ENCODE peak calls at places on chromosomes 5 and 9, in nine cellular contexts. R is kidney, V is endothelial cell, S is T-helper 17 cell, C is BE2C, M is Ammon's horn, Q is H9, N is Calu3, G is ascending aorta. U is an unnamed sample.

GRCh38 chr9:6686396-6686795 is 40.9 kb upstream of the GLDC start:
- DNase-seq in M (peak; percentile 31), V (no peak), R (no peak), Q (no peak), C (no peak), G (no peak), S (no peak), N (no peak), U (peak; percentile 26)

GRCh38 chr5:555058-555623 is 30.9 kb upstream of the SLC9A3 start:
- DNase-seq in Q (no peak), N (peak; percentile 36), G (no peak), S (no peak), R (peak; percentile 75), C (peak; percentile 9), M (no peak), V (no peak), U (no peak)

GRCh38 chr9:96317335-96317980 is 15.5 kb upstream of the HSD17B3 start:
- DNase-seq in Q (peak; percentile 59), G (no peak), V (peak; percentile 56), N (peak; percentile 52), R (no peak), C (peak; percentile 40), M (peak; percentile 79), S (no peak), U (peak; percentile 55)

GRCh38 chr5:38134750-38135330 is 123.5 kb upstream of the EGFLAM start:
- DNase-seq in G (no peak), Q (no peak), N (no peak), V (no peak), R (no peak), M (no peak), C (no peak), S (no peak), U (no peak)

GRCh38 chr5:124873189-124873588 is 126.8 kb upstream of the ZNF608 start:
- DNase-seq in R (no peak), V (no peak), C (no peak), N (no peak), G (no peak), S (no peak), M (no peak), Q (no peak), U (no peak)

GRCh38 chr9:95696701-95697100 is 178.8 kb upstream of the ERCC6L2 start:
- DNase-seq in G (no peak), R (no peak), S (no peak), N (no peak), M (no peak), C (no peak), V (no peak), Q (no peak), U (no peak)

GRCh38 chr5:1101991-1102713 is 9.7 kb downstream of the SLC12A7 start:
- DNase-seq in R (peak; percentile 92), Q (no peak), S (no peak), M (no peak), N (no peak), C (peak; percentile 58), G (no peak), V (no peak), U (no peak)

GRCh38 chr5:10576121-10576789 is 12.4 kb downstream of the ANKRD33B start:
- DNase-seq in V (no peak), C (no peak), G (no peak), M (no peak), N (no peak), Q (no peak), R (no peak), S (no peak), U (no peak)

GRCh38 chr5:8123559-8123958 is 254.6 kb downstream of the MTRR start:
- DNase-seq in M (no peak), S (no peak), C (no peak), Q (no peak), R (no peak), V (no peak), N (no peak), G (no peak), U (no peak)

GRCh38 chr5:133966090-133966489 is 2.3 kb downstream of the C5orf15 start:
- DNase-seq in M (no peak), G (no peak), S (no peak), C (no peak), V (no peak), R (no peak), N (no peak), Q (no peak), U (no peak)

GRCh38 chr5:98415663-98416062 is 357.8 kb upstream of the RGMB start:
- DNase-seq in Q (no peak), R (no peak), G (no peak), V (no peak), S (no peak), N (no peak), M (no peak), C (no peak), U (no peak)

GRCh38 chr5:39520232-39520572 is 95.4 kb upstream of the DAB2 start:
- DNase-seq in R (no peak), Q (no peak), C (no peak), S (no peak), G (no peak), M (no peak), V (no peak), N (no peak), U (no peak)

GRCh38 chr5:9447691-9448090 is 98.2 kb downstream of the SEMA5A start:
- DNase-seq in G (no peak), N (no peak), V (no peak), Q (no peak), C (no peak), M (peak; percentile 38), S (no peak), R (no peak), U (no peak)

GRCh38 chr5:96781031-96781733 is 26.6 kb downstream of the ERAP1 start:
- DNase-seq in V (no peak), R (no peak), G (no peak), Q (no peak), M (no peak), N (no peak), C (no peak), S (no peak), U (no peak)

GRCh38 chr9:70478963-70479641 is 64.6 kb upstream of the KLF9 start:
- DNase-seq in N (no peak), S (no peak), M (no peak), G (peak; percentile 83), V (no peak), C (no peak), Q (no peak), R (no peak), U (no peak)

GRCh38 chr9:14205463-14205862 is 108.5 kb downstream of the NFIB start:
- DNase-seq in N (no peak), R (no peak), S (no peak), Q (no peak), C (no peak), G (no peak), M (no peak), V (no peak), U (no peak)

GRCh38 chr5:145856285-145856818 is 16.5 kb downstream of the GRXCR2 start:
- DNase-seq in V (peak; percentile 67), N (peak; percentile 54), Q (peak; percentile 89), C (no peak), R (peak; percentile 79), S (no peak), M (peak; percentile 12), G (peak; percentile 72), U (no peak)

GRCh38 chr5:43202380-43202779 is 10.4 kb downstream of the NIM1K start:
- DNase-seq in V (no peak), R (no peak), Q (no peak), C (no peak), S (no peak), M (no peak), G (no peak), N (no peak), U (no peak)

GRCh38 chr5:137194300-137194699 is 304.8 kb downstream of the SPOCK1 start:
- DNase-seq in S (no peak), R (no peak), N (no peak), M (peak; percentile 25), C (no peak), G (no peak), V (no peak), Q (no peak), U (no peak)

GRCh38 chr5:162067651-162068411 is at the start of gene GABRG2:
- DNase-seq in M (peak; percentile 49), N (no peak), Q (no peak), V (no peak), S (no peak), C (no peak), G (no peak), R (no peak), U (no peak)

GRCh38 chr9:123996731-123997421 is 14.7 kb upstream of the LHX2 start:
- DNase-seq in G (no peak), R (peak; percentile 52), M (no peak), S (no peak), V (no peak), N (no peak), C (no peak), Q (peak; percentile 49), U (peak; percentile 72)

GRCh38 chr5:9507974-9508373 is 37.9 kb downstream of the SEMA5A start:
- DNase-seq in M (peak; percentile 37), R (no peak), V (no peak), S (no peak), N (no peak), Q (no peak), G (no peak), C (no peak), U (no peak)

U was measured in GM20000.